ENCODE peak calls at places on chromosomes 6 and 20, in nine cellular contexts. M, C, F, H, S, R, Q, U and I are unnamed samples.

GRCh38 chr20:44319880-44320422 is 8.9 kb upstream of the FITM2 start:
- DNase-seq in M (no peak), C (no peak), F (no peak), H (peak; percentile 34), S (peak; percentile 39), R (no peak), Q (no peak), U (no peak), I (no peak)

GRCh38 chr6:108609276-108609769 is 48.6 kb downstream of the FOXO3 start:
- DNase-seq in M (no peak), C (no peak), F (no peak), H (no peak), S (peak; percentile 87), R (peak; percentile 30), Q (no peak), U (no peak), I (no peak)

GRCh38 chr20:3258429-3258828 is 19.4 kb upstream of the SLC4A11 start:
- DNase-seq in M (no peak), C (no peak), F (no peak), H (no peak), S (no peak), R (no peak), Q (no peak), U (no peak), I (no peak)

GRCh38 chr6:137884428-137884827 is 17.4 kb downstream of the TNFAIP3 start:
- DNase-seq in M (no peak), C (no peak), F (no peak), H (no peak), S (no peak), R (no peak), Q (no peak), U (no peak), I (no peak)

GRCh38 chr6:34240329-34241248 is 3.9 kb downstream of the HMGA1 start:
- DNase-seq in M (no peak), C (no peak), F (no peak), H (no peak), S (no peak), R (no peak), Q (peak; percentile 10), U (no peak), I (no peak)

GRCh38 chr20:20492521-20493334 is 124.8 kb downstream of the INSM1 start:
- DNase-seq in M (peak; percentile 18), C (no peak), F (no peak), H (no peak), S (no peak), R (no peak), Q (peak; percentile 21), U (no peak), I (peak; percentile 61)

GRCh38 chr6:71488186-71488585 is 199.6 kb downstream of the OGFRL1 start:
- DNase-seq in M (no peak), C (no peak), F (no peak), H (no peak), S (no peak), R (no peak), Q (no peak), U (no peak), I (no peak)

GRCh38 chr6:132937466-132937906 is 123.1 kb downstream of the RPS12 start:
- DNase-seq in M (peak; percentile 54), C (peak; percentile 32), F (no peak), H (peak; percentile 46), S (peak; percentile 51), R (peak; percentile 69), Q (peak; percentile 62), U (no peak), I (peak; percentile 60)

GRCh38 chr6:130020106-130020851 is 1.9 kb downstream of the L3MBTL3 start:
- DNase-seq in M (peak; percentile 19), C (peak; percentile 53), F (peak; percentile 59), H (peak; percentile 7), S (no peak), R (no peak), Q (no peak), U (peak; percentile 27), I (peak; percentile 42)
- TF ChIP-seq CTCF in M (no peak), C (no peak), F (no peak), H (no peak), S (no peak), R (no peak), Q (no peak), U (no peak), I (no peak)

DNA sequence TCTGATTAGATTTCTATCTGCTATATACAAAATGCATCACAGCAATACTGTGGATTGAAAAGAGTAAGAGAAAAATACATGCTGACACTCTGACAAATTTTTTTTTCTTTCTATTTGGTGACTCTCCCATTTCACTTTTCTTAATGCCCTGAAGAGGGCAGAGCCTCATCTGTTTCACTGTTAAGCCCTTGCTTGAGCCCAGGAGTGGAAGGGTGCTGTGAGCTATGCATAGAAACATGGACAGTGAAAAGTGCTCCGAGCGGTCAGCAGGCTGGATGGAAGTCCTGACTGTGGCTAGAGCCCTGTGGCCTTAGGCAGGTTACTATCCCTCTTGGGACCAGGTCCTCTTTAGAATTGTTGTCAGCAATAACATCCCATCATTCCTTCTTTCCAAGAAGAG is 17.4 kb upstream of the CSE1L start:
- DNase-seq in M (peak; percentile 48), C (no peak), F (no peak), H (peak; percentile 48), S (peak; percentile 35), R (peak; percentile 11), Q (no peak), U (no peak), I (no peak)
- TF ChIP-seq CTCF in M (peak; percentile 41), C (peak; percentile 29), F (no peak), H (peak; percentile 37), S (peak; percentile 45), R (peak; percentile 44), Q (no peak), U (no peak), I (no peak)

GRCh38 chr6:142258305-142258704 is 43.5 kb upstream of the ADGRG6 start:
- DNase-seq in M (no peak), C (no peak), F (no peak), H (no peak), S (peak; percentile 9), R (no peak), Q (no peak), U (no peak), I (no peak)

GRCh38 chr6:142255785-142256184 is 46.0 kb upstream of the ADGRG6 start:
- DNase-seq in M (no peak), C (no peak), F (no peak), H (no peak), S (no peak), R (no peak), Q (no peak), U (no peak), I (no peak)

GRCh38 chr6:142260748-142261147 is 41.1 kb upstream of the ADGRG6 start:
- DNase-seq in M (no peak), C (no peak), F (no peak), H (no peak), S (no peak), R (no peak), Q (no peak), U (no peak), I (no peak)

GRCh38 chr6:142262231-142262630 is 39.6 kb upstream of the ADGRG6 start:
- DNase-seq in M (no peak), C (no peak), F (no peak), H (no peak), S (no peak), R (no peak), Q (no peak), U (no peak), I (no peak)

DNA sequence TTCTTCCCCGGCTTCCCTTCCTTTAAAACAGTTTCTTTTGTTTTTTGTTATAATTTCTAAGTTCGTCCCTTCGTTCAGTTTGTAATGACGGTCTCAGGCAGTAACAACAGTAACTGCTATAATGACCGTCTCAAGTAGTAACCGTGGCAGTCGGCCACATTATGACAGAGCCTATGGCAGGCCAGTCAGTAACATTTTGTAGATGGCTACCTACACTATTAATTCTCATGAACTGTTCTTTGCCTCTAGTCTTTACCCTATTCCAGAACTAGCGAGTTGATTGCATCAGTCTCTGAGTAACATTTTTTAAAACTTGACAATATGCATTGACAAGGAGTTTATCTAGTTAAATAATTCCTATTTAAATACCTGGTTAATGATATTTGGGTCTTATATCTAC is 43.0 kb upstream of the ADGRG6 start:
- DNase-seq in M (no peak), C (no peak), F (no peak), H (no peak), S (no peak), R (no peak), Q (no peak), U (no peak), I (no peak)
- TF ChIP-seq CTCF in M (no peak), C (no peak), F (no peak), H (no peak), S (no peak), R (no peak), Q (no peak), U (no peak), I (no peak)

GRCh38 chr6:156689656-156690055 is 87.5 kb upstream of the ARID1B start:
- DNase-seq in M (no peak), C (peak; percentile 14), F (no peak), H (no peak), S (no peak), R (no peak), Q (no peak), U (no peak), I (no peak)

GRCh38 chr6:156687875-156688549 is 89.2 kb upstream of the ARID1B start:
- DNase-seq in M (peak; percentile 51), C (peak; percentile 37), F (no peak), H (no peak), S (peak; percentile 45), R (peak; percentile 24), Q (peak; percentile 18), U (no peak), I (peak; percentile 25)

GRCh38 chr6:156686429-156686939 is 90.7 kb upstream of the ARID1B start:
- DNase-seq in M (peak; percentile 77), C (peak; percentile 50), F (peak; percentile 44), H (peak; percentile 26), S (peak; percentile 53), R (peak; percentile 58), Q (peak; percentile 41), U (peak; percentile 16), I (peak; percentile 41)

GRCh38 chr6:156685823-156686428 is 91.3 kb upstream of the ARID1B start:
- DNase-seq in M (no peak), C (no peak), F (no peak), H (no peak), S (no peak), R (no peak), Q (no peak), U (no peak), I (no peak)

DNA sequence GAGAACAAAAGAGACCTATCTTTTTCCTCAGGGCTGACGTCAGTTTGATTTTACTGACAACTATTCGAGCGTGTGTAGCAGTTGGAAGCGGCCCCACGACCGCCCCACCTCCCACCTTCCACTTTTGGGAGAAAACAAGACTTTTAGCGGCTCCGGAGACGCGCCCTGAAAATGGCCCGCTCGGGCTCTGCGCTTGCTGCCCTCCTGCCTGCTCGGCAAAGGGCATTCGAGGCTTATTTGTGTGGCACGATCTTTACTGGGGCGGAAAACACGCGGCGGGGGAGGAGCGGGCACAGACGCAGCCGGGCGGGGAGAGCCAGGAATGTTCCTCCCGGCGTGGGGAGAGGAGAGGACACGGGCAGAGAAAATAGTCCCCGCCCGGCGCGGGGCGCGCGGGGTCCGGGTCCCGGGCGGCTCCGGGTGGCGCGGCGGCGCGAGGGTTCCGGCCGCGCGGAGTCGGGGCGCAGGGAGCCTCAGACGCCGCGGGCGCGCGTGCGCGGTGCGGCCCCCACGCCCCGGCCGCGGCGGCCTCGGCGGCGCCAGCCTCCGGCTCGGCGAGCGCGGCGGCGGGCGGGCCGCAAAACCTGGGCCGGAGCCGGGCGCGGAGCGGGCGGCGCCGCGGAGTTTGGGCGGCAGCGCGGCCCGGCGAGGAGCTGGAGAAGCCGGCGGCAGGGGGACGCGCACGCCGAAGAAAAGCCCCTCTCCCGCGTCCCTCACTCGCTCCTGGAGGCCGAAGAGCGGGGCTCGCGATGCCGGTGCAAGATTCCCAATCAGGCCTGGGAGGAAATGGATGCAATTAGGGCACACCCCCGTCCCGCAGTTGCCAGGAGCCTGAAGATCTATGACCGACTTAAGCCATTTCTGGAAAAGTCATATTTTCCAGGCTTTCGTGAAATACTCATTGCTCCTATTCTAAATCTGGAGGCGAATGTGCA is 90.0 kb upstream of the ARID1B start:
- DNase-seq in M (peak; percentile 94), C (peak; percentile 91), F (peak; percentile 78), H (peak; percentile 83), S (peak; percentile 85), R (peak; percentile 83), Q (peak; percentile 55), U (peak; percentile 85), I (peak; percentile 79)
- TF ChIP-seq CTCF in M (no peak), C (peak; percentile 28), F (no peak), H (no peak), S (no peak), R (no peak), Q (no peak), U (no peak), I (no peak)